ENCODE peak calls at places on chromosomes 12 and 14, in six cellular contexts. T, I, L, O, H and U are unnamed samples.
A peak's percentile ranks its signal among the peaks of the same experiment; 100 is the strongest.

GRCh38 chr12:93361159-93361919 is 16.4 kb upstream of the NUDT4 start:
- DNase-seq in T (no peak), I (peak; percentile 69), L (no peak), O (peak; percentile 39), H (no peak), U (peak; percentile 43)

GRCh38 chr12:106960443-106960842 is 4.7 kb downstream of the TMEM263 start:
- DNase-seq in T (no peak), I (no peak), L (no peak), O (no peak), H (no peak), U (no peak)

GRCh38 chr12:113030875-113031525 is 25.5 kb upstream of the DTX1 start:
- DNase-seq in T (peak; percentile 15), I (no peak), L (peak; percentile 72), O (peak; percentile 52), H (no peak), U (no peak)

GRCh38 chr14:45970589-45970988 is 681.0 kb downstream of the RPL10L start:
- DNase-seq in T (no peak), I (no peak), L (no peak), O (no peak), H (no peak), U (no peak)

GRCh38 chr14:103846569-103847438 is 571 bp downstream of the PPP1R13B start:
- DNase-seq in T (peak; percentile 57), I (no peak), L (no peak), O (no peak), H (no peak), U (no peak)

GRCh38 chr14:34971381-34971780 is 11.4 kb upstream of the SRP54 start:
- DNase-seq in T (no peak), I (no peak), L (no peak), O (peak; percentile 56), H (no peak), U (no peak)

GRCh38 chr12:3869448-3869847 is 3.8 kb downstream of the PARP11 start:
- DNase-seq in T (no peak), I (no peak), L (no peak), O (no peak), H (no peak), U (no peak)

GRCh38 chr12:88600272-88600671 is 20.0 kb upstream of the KITLG start:
- DNase-seq in T (no peak), I (no peak), L (no peak), O (peak; percentile 95), H (no peak), U (no peak)

GRCh38 chr14:75469606-75470237 is 41.9 kb downstream of the JDP2 start:
- DNase-seq in T (peak; percentile 56), I (no peak), L (no peak), O (no peak), H (no peak), U (no peak)

GRCh38 chr14:57314690-57315089 is 45.9 kb downstream of the AP5M1 start:
- DNase-seq in T (no peak), I (no peak), L (no peak), O (no peak), H (no peak), U (no peak)

GRCh38 chr12:3123729-3124128 is 46.5 kb downstream of the TSPAN9 start:
- DNase-seq in T (no peak), I (no peak), L (no peak), O (no peak), H (no peak), U (no peak)

GRCh38 chr12:65959452-65959851 is 135.2 kb downstream of the HMGA2 start:
- DNase-seq in T (no peak), I (no peak), L (no peak), O (no peak), H (no peak), U (no peak)

GRCh38 chr12:65958456-65958855 is 134.2 kb downstream of the HMGA2 start:
- DNase-seq in T (no peak), I (no peak), L (no peak), O (peak; percentile 59), H (no peak), U (no peak)

GRCh38 chr12:65962921-65963883 is 138.9 kb downstream of the HMGA2 start:
- DNase-seq in T (peak; percentile 28), I (no peak), L (no peak), O (no peak), H (no peak), U (no peak)

GRCh38 chr12:65961731-65962130 is 137.4 kb downstream of the HMGA2 start:
- DNase-seq in T (no peak), I (no peak), L (no peak), O (no peak), H (no peak), U (no peak)

GRCh38 chr12:65960820-65961691 is 136.8 kb downstream of the HMGA2 start:
- DNase-seq in T (no peak), I (no peak), L (no peak), O (peak; percentile 53), H (no peak), U (no peak)
- H3K27ac ChIP-seq in T (no peak overlapping the region), I (no peak overlapping the region), L (no peak overlapping the region), O (no peak overlapping the region), H (no peak overlapping the region), U (no peak overlapping the region)

GRCh38 chr12:15852383-15852782 is 29.8 kb upstream of the STRAP start:
- DNase-seq in T (no peak), I (no peak), L (no peak), O (peak; percentile 74), H (no peak), U (no peak)
- H3K27ac ChIP-seq in T (no peak overlapping the region), I (no peak overlapping the region), L (peak overlapping the region; percentile 47), O (no peak overlapping the region), H (no peak overlapping the region), U (no peak overlapping the region)

GRCh38 chr12:51632598-51632997 is 41.6 kb downstream of the SCN8A start:
- DNase-seq in T (no peak), I (no peak), L (no peak), O (no peak), H (no peak), U (no peak)

GRCh38 chr12:51635371-51635770 is 44.3 kb downstream of the SCN8A start:
- DNase-seq in T (no peak), I (no peak), L (no peak), O (peak; percentile 20), H (no peak), U (no peak)

GRCh38 chr12:51631021-51631420 is 40.0 kb downstream of the SCN8A start:
- DNase-seq in T (no peak), I (no peak), L (no peak), O (no peak), H (no peak), U (no peak)

GRCh38 chr12:51630256-51630880 is 39.3 kb downstream of the SCN8A start:
- DNase-seq in T (no peak), I (no peak), L (no peak), O (no peak), H (no peak), U (no peak)

GRCh38 chr12:51631591-51631990 is 40.6 kb downstream of the SCN8A start:
- DNase-seq in T (no peak), I (no peak), L (peak; percentile 15), O (peak; percentile 82), H (no peak), U (peak; percentile 53)
- H3K27ac ChIP-seq in T (no peak overlapping the region), I (no peak overlapping the region), L (peak overlapping the region; percentile 8), O (no peak overlapping the region), H (no peak overlapping the region), U (no peak overlapping the region)

GRCh38 chr12:8912910-8913309 is 1.4 kb upstream of the PHC1 start:
- DNase-seq in T (no peak), I (no peak), L (peak; percentile 36), O (no peak), H (peak; percentile 9), U (no peak)
- H3K27ac ChIP-seq in T (no peak overlapping the region), I (peak overlapping the region; percentile 92), L (no peak overlapping the region), O (no peak overlapping the region), H (no peak overlapping the region), U (peak overlapping the region; percentile 36)

DNA sequence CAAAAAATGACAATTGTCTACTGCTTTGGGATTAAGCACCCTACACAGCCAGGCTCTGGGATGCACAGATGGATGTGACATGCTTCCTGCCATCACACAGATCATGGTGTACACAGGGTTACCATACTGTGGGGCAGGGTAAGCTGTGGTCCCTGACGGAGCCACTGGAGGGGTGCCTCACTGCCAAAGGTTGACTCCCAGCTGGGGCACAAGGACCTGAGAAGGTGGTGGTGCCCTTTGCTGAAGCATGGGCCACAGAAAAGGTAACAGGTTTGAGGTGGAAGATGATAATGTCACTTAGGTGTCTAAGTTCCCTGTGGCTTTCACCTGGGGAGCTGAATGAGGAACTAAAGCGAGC is 36.5 kb downstream of the RAB35 start:
- DNase-seq in T (no peak), I (no peak), L (no peak), O (no peak), H (no peak), U (no peak)
- H3K27ac ChIP-seq in T (no peak overlapping the region), I (no peak overlapping the region), L (peak overlapping the region; percentile 70), O (no peak overlapping the region), H (no peak overlapping the region), U (no peak overlapping the region)